ENCODE peak calls at places on chromosomes 16 and 17, in four cellular contexts. V is left ventricle myocardium inferior, P is IMR-90, J is pancreas. A is an unnamed sample.

GRCh38 chr17:35540589-35541404 is 3.3 kb upstream of the SLFN12L start:
- DNase-seq in P (peak), J (no peak), V (peak), A (no peak)

GRCh38 chr16:46852130-46852529 is 21.1 kb upstream of the C16orf87 start:
- DNase-seq in J (no peak), P (no peak), V (no peak), A (no peak)

GRCh38 chr16:57600952-57601580 is 27.4 kb upstream of the ADGRG1 start:
- DNase-seq in P (no peak), J (no peak), V (no peak), A (no peak)

GRCh38 chr17:39209317-39210092 is 9.4 kb downstream of the RPL19 start:
- DNase-seq in V (peak), P (peak), J (no peak), A (peak)

GRCh38 chr17:28427372-28427771 is 21.4 kb upstream of the SLC46A1 start:
- DNase-seq in V (no peak), J (no peak), P (peak), A (no peak)

GRCh38 chr17:36921131-36921851 is 16.0 kb upstream of the LHX1 start:
- DNase-seq in P (peak), J (no peak), V (no peak), A (peak)

GRCh38 chr16:31538199-31538598 is 10.5 kb downstream of the AHSP start:
- DNase-seq in J (no peak), P (no peak), V (no peak), A (no peak)

GRCh38 chr17:65177901-65178300 is 40.7 kb downstream of the RGS9 start:
- DNase-seq in V (no peak), P (peak), J (no peak), A (no peak)

GRCh38 chr16:21560462-21560861 is 38.9 kb upstream of the METTL9 start:
- DNase-seq in V (no peak), P (no peak), J (no peak), A (no peak)

GRCh38 chr17:20156196-20157077 is 147.3 kb downstream of the SPECC1 start:
- DNase-seq in P (peak), V (no peak), J (peak), A (no peak)

GRCh38 chr16:70648606-70649005 is 2.2 kb downstream of the IL34 start:
- DNase-seq in P (no peak), V (no peak), J (no peak), A (no peak)

GRCh38 chr16:70650216-70650615 is 3.9 kb downstream of the IL34 start:
- DNase-seq in J (no peak), V (no peak), P (no peak), A (no peak)

GRCh38 chr16:70649300-70649699 is 2.9 kb downstream of the IL34 start:
- DNase-seq in P (peak), J (no peak), V (no peak), A (no peak)

GRCh38 chr16:70646260-70647241 is at the start of gene IL34:
- DNase-seq in J (no peak), V (no peak), P (no peak), A (no peak)

DNA sequence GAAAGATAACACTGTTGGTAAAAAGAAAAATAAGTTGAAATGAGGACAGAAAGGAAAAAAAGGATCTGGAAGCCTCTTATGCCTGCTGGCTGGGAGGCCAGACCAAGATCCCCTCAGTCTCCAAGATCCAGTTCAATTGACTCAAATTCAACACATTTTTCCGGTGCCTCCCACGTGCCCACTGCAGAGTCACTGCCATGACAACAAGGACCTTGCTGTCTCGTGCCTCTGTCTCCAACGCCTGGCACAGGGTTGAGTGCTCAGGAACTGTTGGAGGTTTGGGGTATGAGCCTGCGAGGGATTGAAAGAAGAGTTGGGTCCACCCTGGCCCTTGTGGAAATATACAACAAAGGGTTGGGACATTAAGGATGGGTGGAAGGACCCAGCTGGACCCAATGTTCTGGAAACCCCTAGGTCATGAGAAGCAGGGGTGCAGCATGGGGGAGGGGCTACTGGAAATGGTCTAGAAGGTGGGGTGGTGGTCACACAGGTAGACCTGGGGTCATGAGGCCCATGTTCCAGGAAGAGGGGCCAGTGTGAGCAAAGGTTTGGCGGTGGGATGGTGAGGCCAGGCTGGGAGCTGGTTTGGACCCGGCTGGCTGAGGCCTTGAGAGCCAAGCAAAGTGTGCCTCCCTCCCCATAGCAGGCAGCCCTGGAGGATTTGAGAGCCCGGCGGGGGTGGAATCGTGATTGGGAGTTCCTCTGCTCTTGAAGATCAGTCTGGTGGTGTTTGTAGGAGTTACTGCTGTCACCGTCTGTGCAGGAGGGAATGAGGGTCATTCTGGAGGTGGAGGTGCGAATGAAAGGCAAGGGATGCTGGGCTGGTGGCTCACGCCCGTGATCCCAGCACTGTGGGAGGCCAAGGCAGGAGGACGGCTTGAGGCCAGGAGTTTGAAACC is 1.4 kb downstream of the IL34 start:
- DNase-seq in P (no peak), J (no peak), V (no peak), A (no peak)
- H3K27ac ChIP-seq in P (no peak), J (no peak), V (no peak), A (peak)

DNA sequence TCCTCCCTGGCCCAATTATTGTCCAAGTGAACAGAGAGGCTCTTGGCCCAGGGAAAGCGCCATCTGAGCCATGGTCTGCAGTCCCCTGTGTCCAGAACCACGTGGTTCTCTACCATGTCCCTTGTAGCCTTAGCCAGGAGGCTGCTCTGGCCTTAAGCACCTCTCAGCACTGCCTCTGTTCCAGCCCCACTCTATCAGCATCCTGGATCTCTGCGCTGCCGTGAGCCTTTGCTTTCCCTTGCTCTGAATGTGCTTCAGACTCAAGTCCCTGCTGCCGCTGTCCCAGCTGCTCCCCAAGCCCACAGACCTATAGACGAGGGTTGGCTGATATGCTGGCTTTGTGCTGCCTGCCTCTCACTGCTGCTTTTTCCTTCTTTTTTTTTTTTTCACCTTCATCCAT is 33.9 kb downstream of the CYB561 start:
- DNase-seq in P (no peak), V (no peak), J (no peak), A (no peak)
- H3K27ac ChIP-seq in P (no peak), V (no peak), J (no peak), A (no peak)

GRCh38 chr16:65068151-65068740 is 53.6 kb downstream of the CDH11 start:
- DNase-seq in P (peak), J (no peak), V (no peak), A (no peak)
- H3K27ac ChIP-seq in P (peak), J (no peak), V (no peak), A (peak)

DNA sequence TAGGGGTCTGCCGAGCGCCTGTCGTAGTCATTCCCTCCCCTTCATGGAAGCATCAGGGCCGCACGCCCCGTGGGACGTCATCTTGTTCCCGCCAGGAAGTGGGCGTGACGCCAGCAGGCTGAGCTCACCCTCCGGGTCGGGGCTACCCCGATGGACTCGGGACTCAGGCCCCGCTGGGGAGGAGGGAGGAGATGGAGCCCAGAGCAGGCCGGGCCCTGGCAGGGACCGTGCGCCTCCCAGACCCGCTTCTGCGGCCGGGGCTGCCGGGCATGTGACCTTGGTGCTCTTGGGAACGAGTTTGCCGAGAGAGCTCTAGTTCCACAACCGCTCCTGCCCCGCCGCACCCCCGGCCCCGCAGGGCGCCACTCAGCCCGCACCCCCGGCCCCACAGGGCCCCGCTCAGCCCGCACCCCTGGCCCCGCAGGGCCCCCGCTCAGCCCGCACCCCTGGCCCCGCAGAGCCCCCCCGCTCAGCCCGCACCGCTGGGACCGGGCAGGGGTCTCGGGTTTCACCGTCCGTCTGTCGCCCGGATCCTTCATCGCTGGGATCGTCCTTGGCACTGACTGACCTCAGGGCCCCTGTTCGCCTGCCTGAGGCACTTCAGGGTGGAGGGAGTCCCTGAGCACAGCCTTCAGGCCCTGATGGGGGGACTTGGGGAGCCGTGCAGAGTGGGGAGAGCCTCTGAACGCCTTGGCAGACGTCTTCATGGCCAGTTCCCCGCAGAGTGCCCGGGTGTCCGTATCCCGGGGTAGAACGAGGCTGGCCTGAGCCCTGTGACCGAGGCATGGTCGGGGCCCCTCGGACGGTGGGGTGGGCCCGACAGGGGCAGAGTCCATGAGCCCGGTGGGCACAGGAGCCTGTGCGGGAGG is 5.8 kb downstream of the CACNA1H start:
- DNase-seq in J (peak), V (peak), P (peak), A (no peak)
- H3K27ac ChIP-seq in J (no peak), V (peak), P (no peak), A (no peak)

GRCh38 chr17:82879241-82879640 is 39.4 kb upstream of the ZNF750 start:
- DNase-seq in V (peak), P (no peak), J (no peak), A (no peak)

GRCh38 chr17:82878545-82878944 is 38.7 kb upstream of the ZNF750 start:
- DNase-seq in P (no peak), J (no peak), V (peak), A (no peak)

GRCh38 chr17:82876149-82876548 is 36.3 kb upstream of the ZNF750 start:
- DNase-seq in J (no peak), V (no peak), P (peak), A (no peak)

GRCh38 chr17:82875418-82875856 is 35.6 kb upstream of the ZNF750 start:
- DNase-seq in V (no peak), P (no peak), J (no peak), A (no peak)

GRCh38 chr17:82876602-82877391 is 37.0 kb upstream of the ZNF750 start:
- DNase-seq in V (peak), P (peak), J (peak), A (peak)
- H3K27ac ChIP-seq in V (peak), P (no peak), J (peak), A (peak)

GRCh38 chr17:3894188-3894587 is 1.3 kb upstream of the CAMKK1 start:
- DNase-seq in V (no peak), P (no peak), J (no peak), A (no peak)
- H3K27ac ChIP-seq in V (peak), P (no peak), J (no peak), A (no peak)

GRCh38 chr17:5120036-5120435 is 4.2 kb downstream of the USP6 start:
- DNase-seq in J (no peak), V (no peak), P (no peak), A (no peak)

GRCh38 chr17:5121186-5121841 is 5.5 kb downstream of the USP6 start:
- DNase-seq in P (no peak), J (peak), V (no peak), A (no peak)

GRCh38 chr17:5122586-5123342 is 6.9 kb downstream of the USP6 start:
- DNase-seq in V (no peak), J (peak), P (no peak), A (no peak)

GRCh38 chr17:5115673-5116651 is at the start of gene USP6:
- DNase-seq in V (no peak), J (no peak), P (no peak), A (no peak)

DNA sequence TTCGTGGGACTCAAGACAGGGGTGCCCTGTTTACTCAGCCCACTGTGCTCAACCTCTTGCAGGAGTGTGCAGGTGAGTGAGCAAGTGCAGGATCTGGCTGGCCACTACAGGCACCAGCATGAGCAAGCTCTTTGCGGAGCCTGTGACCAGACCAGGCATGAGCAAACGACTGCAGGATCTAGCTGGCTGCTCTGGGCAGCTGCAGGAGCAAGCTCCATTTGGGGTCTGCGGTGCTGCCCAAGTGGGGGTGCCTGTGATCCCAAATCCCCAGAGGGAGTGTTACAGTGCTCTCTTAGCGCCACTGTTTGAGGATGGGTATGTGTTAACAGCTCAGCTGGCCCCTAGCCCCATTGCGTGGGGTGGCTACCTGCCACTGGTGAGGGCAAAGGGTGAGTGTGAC is 2.4 kb downstream of the USP6 start:
- DNase-seq in J (no peak), P (no peak), V (no peak), A (no peak)
- H3K27ac ChIP-seq in J (no peak), P (no peak), V (no peak), A (no peak)

DNA sequence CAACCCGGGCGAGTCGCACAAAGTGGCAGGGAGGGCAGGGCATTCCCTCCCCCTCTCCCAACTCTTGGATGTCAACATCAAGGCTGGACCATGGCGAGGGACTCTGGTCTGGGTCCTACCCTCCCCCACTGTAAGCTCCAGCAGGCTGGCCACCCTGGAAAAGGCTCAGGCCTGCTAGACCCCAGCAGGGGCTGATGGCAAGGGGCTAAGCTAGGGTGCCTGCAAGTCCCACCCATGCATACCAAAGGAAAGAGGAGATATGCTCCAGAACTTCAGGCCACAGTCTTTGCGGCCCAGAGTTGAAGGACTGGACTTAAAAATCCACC is 19.9 kb downstream of the ST3GAL2 start:
- DNase-seq in V (no peak), P (no peak), J (no peak), A (no peak)
- H3K27ac ChIP-seq in V (peak), P (no peak), J (no peak), A (no peak)

GRCh38 chr16:81713295-81713772 is 65.8 kb upstream of the PLCG2 start:
- DNase-seq in J (no peak), P (no peak), V (no peak), A (no peak)
- H3K27ac ChIP-seq in J (no peak), P (no peak), V (no peak), A (no peak)

A was measured in caudate nucleus.